ENCODE peak calls at places on chromosomes 2 and 18, in five cellular contexts. V, I, T, Q and S are unnamed samples.

GRCh38 chr2:220533485-220533884 is 906.1 kb downstream of the SLC4A3 start:
- DNase-seq in T (no peak), Q (no peak), I (no peak), V (peak), S (no peak)

GRCh38 chr18:12478269-12479057 is 70.7 kb downstream of the PRELID3A start:
- DNase-seq in V (no peak), I (no peak), Q (no peak), T (no peak), S (no peak)

GRCh38 chr2:230990131-230990898 is 5.6 kb upstream of the SPATA3 start:
- DNase-seq in Q (no peak), T (no peak), V (no peak), I (no peak), S (no peak)

GRCh38 chr18:46641917-46642316 is 15.1 kb downstream of the LOXHD1 start:
- DNase-seq in V (no peak), T (no peak), I (no peak), Q (no peak), S (no peak)

GRCh38 chr18:79396431-79397287 is 929 bp downstream of the NFATC1 start:
- DNase-seq in Q (no peak), T (no peak), V (peak), I (no peak), S (no peak)

GRCh38 chr2:214577769-214578168 is 166.9 kb downstream of the VWC2L start:
- DNase-seq in Q (no peak), T (no peak), V (no peak), I (no peak), S (no peak)

GRCh38 chr2:2890901-2891300 is 486.7 kb downstream of the EIPR1 start:
- DNase-seq in T (no peak), Q (no peak), V (no peak), I (no peak), S (no peak)

GRCh38 chr18:58863539-58864145 is 1.0 kb upstream of the ZNF532 start:
- DNase-seq in V (peak), T (no peak), I (peak), Q (peak), S (no peak)

GRCh38 chr18:24265502-24266064 is 126.7 kb downstream of the CABYR start:
- DNase-seq in Q (no peak), I (no peak), T (no peak), V (no peak), S (no peak)